ENCODE peak calls at places on chromosome 7, in eight cellular contexts. A is HFF-Myc; W is aorta; Z is LoVo; P is stimulated activated CD4-positive, alpha-beta T cell treated with anti-CD3 and anti-CD28 coated beads, Interleukin-1b, Interleukin-23, amount 100 ng/mL, for 1 hour; I is EL; U is fibroblast of the aortic adventitia; O is stimulated activated CD8-positive, alpha-beta memory T cell treated with anti-CD3 and anti-CD28 coated beads, Interleukin-4, amount 100 ng/mL, for 48 hours. M is an unnamed sample.

GRCh38 chr7:106824458-106824857 is 40.6 kb upstream of the PIK3CG start:
- DNase-seq in Z (no peak), A (no peak), O (no peak), W (no peak), P (no peak), I (peak; percentile 61), U (no peak), M (no peak)

GRCh38 chr7:30252885-30253795 is 31.3 kb upstream of the ZNRF2 start:
- DNase-seq in U (no peak), W (peak; percentile 87), P (no peak), Z (peak; percentile 34), I (peak; percentile 39), O (no peak), A (no peak), M (peak; percentile 6)

GRCh38 chr7:135745702-135746312 is 2.8 kb downstream of the FAM180A start:
- DNase-seq in P (no peak), O (no peak), W (peak; percentile 86), A (peak; percentile 80), U (peak; percentile 99), I (peak; percentile 96), Z (no peak), M (no peak)

GRCh38 chr7:8305625-8306388 is 43.8 kb upstream of the ICA1 start:
- DNase-seq in Z (no peak), A (no peak), I (no peak), O (no peak), P (no peak), W (no peak), U (no peak), M (no peak)

GRCh38 chr7:91776166-91776565 is 104.3 kb downstream of the MTERF1 start:
- DNase-seq in Z (no peak), A (no peak), O (no peak), I (no peak), U (peak; percentile 56), W (no peak), P (no peak), M (no peak)

GRCh38 chr7:7565746-7566650 is 686 bp upstream of the MIOS start:
- DNase-seq in P (no peak), Z (peak; percentile 38), I (no peak), A (no peak), U (no peak), W (no peak), O (peak; percentile 33), M (peak; percentile 48)

GRCh38 chr7:141563956-141564623 is 12.9 kb downstream of the AGK start:
- DNase-seq in Z (no peak), U (no peak), P (no peak), I (no peak), W (no peak), A (no peak), O (peak; percentile 50), M (peak; percentile 30)

GRCh38 chr7:41420421-41420820 is 282.5 kb downstream of the INHBA start:
- DNase-seq in W (no peak), O (no peak), U (peak; percentile 87), P (no peak), Z (no peak), A (no peak), I (no peak), M (no peak)

GRCh38 chr7:27605689-27606269 is 56.9 kb downstream of the HIBADH start:
- DNase-seq in I (peak; percentile 56), O (no peak), A (peak; percentile 17), P (no peak), W (no peak), U (peak; percentile 57), Z (peak; percentile 70), M (peak; percentile 33)

GRCh38 chr7:141300816-141301215 is 227.0 kb downstream of the TMEM178B start:
- DNase-seq in P (no peak), U (no peak), I (no peak), O (no peak), W (no peak), Z (no peak), A (no peak), M (no peak)

M was measured in erythroblast.